ENCODE peak calls at places on chromosomes 5 and 9, in four cellular contexts. M is K562, H is HepG2, C is GM12878. I is an unnamed sample.

GRCh38 chr5:135045488-135045887 is 11.5 kb upstream of the PITX1 start:
- DNase-seq in M (no peak), H (no peak), C (no peak), I (no peak)

GRCh38 chr9:81030027-81030426 is 659.3 kb downstream of the TLE1 start:
- DNase-seq in M (no peak), H (no peak), C (no peak), I (no peak)

GRCh38 chr9:4762889-4763521 is 22.0 kb upstream of the AK3 start:
- DNase-seq in M (peak; percentile 70), H (no peak), C (no peak), I (peak; percentile 16)

GRCh38 chr9:3648266-3648665 is 122.5 kb upstream of the RFX3 start:
- DNase-seq in M (no peak), H (no peak), C (no peak), I (no peak)

GRCh38 chr5:59562756-59563389 is 330.7 kb downstream of the PDE4D start:
- DNase-seq in M (no peak), H (peak; percentile 69), C (peak; percentile 75), I (no peak)

GRCh38 chr5:159430361-159431018 is 100.2 kb upstream of the IL12B start:
- DNase-seq in M (no peak), H (no peak), C (no peak), I (no peak)

GRCh38 chr9:27276182-27277030 is 20.5 kb downstream of the EQTN start:
- DNase-seq in M (peak; percentile 19), H (peak; percentile 45), C (no peak), I (peak; percentile 60)

GRCh38 chr9:86259557-86259956 is at the start of gene C9orf153:
- DNase-seq in M (no peak), H (no peak), C (no peak), I (no peak)

GRCh38 chr5:83925321-83925877 is 204.7 kb upstream of the HAPLN1 start:
- DNase-seq in M (no peak), H (no peak), C (no peak), I (no peak)
- TF ChIP-seq CHD2 in M (no peak), H (no peak), C (no peak), I (no peak)

GRCh38 chr5:85375525-85375924 is 990.8 kb upstream of the EDIL3 start:
- DNase-seq in M (no peak), H (no peak), C (no peak), I (no peak)
- TF ChIP-seq ZBTB33 in M (no peak), H (no peak), C (no peak), I (no peak)

GRCh38 chr5:96374653-96375052 is 58.4 kb downstream of the PCSK1 start:
- DNase-seq in M (no peak), H (no peak), C (no peak), I (no peak)

GRCh38 chr5:96373006-96373405 is 60.0 kb downstream of the PCSK1 start:
- DNase-seq in M (no peak), H (no peak), C (no peak), I (no peak)

GRCh38 chr5:96370981-96371380 is 62.1 kb downstream of the PCSK1 start:
- DNase-seq in M (no peak), H (no peak), C (no peak), I (no peak)
- TF ChIP-seq CHD2 in M (no peak), H (no peak), C (no peak), I (no peak)

DNA sequence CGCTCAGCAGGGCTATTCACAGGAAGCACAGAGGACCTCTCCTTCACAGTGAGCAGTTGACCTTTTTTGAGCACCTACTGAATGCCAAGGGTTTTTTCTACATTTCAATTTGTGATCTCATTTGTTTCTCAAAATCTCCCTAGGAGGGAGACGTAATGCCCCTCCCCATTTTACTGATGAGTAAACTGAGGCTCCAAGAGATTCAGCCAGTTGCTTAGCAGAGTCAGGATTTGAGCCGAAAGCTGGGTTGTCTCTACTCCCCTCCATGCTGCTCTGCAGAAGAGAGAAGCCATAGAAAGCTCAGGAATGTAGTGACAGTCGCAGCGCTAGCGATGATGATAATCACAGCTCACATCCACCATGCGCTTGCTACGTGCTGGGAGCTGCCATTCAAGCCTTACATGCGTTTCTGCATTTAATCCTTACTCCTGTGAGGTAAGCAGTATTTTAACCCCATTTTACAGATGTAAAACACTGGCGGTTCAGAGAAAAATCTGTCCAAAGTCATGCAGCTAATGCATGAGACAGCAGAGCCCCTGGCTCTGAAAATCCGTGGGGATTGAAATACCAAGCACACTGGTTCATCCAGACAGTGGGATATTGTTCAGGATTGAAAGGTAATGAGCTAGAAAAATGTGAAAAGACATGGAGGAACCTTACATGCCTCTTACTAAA is 33.8 kb downstream of the ERGIC1 start:
- DNase-seq in M (no peak), H (no peak), C (no peak), I (no peak)
- TF ChIP-seq ZBTB33 in M (peak; percentile 68), H (peak; percentile 3), C (no peak), I (no peak)

DNA sequence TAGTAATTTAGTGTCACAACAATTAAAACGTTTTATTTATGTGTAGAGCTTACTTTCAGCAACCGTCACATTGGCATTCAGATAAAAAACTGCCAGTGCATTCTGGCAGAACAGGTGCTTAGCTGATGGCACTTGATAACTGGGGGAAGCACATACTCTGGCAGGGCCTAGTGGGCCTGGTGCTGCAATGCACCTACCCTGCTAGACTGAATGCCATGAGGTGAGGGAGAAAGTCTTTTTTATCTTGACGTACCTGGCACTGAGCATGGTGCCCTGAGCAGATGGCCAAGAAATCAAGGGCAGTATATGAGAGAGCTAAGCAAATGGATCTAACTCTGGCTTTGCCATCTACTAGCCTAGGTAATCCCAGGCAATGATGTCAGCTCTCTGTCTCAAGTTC is 280.6 kb upstream of the EFNA5 start:
- DNase-seq in M (no peak), H (no peak), C (no peak), I (peak; percentile 9)
- TF ChIP-seq CHD2 in M (no peak), H (no peak), C (no peak), I (no peak)

I was measured in SK-N-SH.